ENCODE peak calls at places on chromosomes 13 and 19, in five cellular contexts. L is heart right ventricle, J is IMR-90, D is fibroblast of lung, B is upper lobe of right lung. A is an unnamed sample.

GRCh38 chr13:28324181-28324789 is 170.6 kb downstream of the FLT1 start:
- DNase-seq in J (peak; percentile 73), L (peak; percentile 81), D (peak; percentile 72), B (no peak), A (no peak)

GRCh38 chr13:58085819-58086218 is 454.3 kb downstream of the PCDH17 start:
- DNase-seq in D (no peak), B (no peak), L (no peak), J (no peak), A (no peak)

GRCh38 chr13:78958019-78958418 is 299.1 kb upstream of the OBI1 start:
- DNase-seq in D (no peak), B (no peak), J (no peak), L (no peak), A (no peak)

GRCh38 chr13:110518571-110518970 is 43.0 kb downstream of the RAB20 start:
- DNase-seq in D (no peak), J (no peak), B (no peak), L (no peak), A (no peak)

GRCh38 chr19:38686530-38686888 is 39.1 kb downstream of the ACTN4 start:
- DNase-seq in J (no peak), B (no peak), L (no peak), D (no peak), A (no peak)

GRCh38 chr19:50039968-50040367 is 14.2 kb downstream of the ZNF473 start:
- DNase-seq in L (no peak), J (peak; percentile 21), D (no peak), B (no peak), A (no peak)

GRCh38 chr13:20006206-20006605 is 47.7 kb downstream of the ZMYM2 start:
- DNase-seq in J (peak; percentile 81), L (no peak), D (peak; percentile 89), B (no peak), A (no peak)

GRCh38 chr19:34480971-34481821 is at the start of gene WTIP:
- DNase-seq in L (peak; percentile 86), D (peak; percentile 87), B (peak; percentile 89), J (peak; percentile 88), A (no peak)

GRCh38 chr19:51364200-51365106 is 1.7 kb downstream of the ETFB start:
- DNase-seq in B (no peak), D (no peak), L (no peak), J (no peak), A (no peak)

GRCh38 chr13:112744306-112745021 is 54.6 kb downstream of the ATP11A start:
- DNase-seq in D (peak; percentile 49), J (peak; percentile 63), B (peak; percentile 74), L (no peak), A (no peak)

GRCh38 chr13:65417953-65418352 is 1812.2 kb downstream of the PCDH9 start:
- DNase-seq in L (no peak), D (peak; percentile 3), B (no peak), J (no peak), A (no peak)

GRCh38 chr13:51034906-51035305 is 76.2 kb downstream of the C13orf42 start:
- DNase-seq in D (no peak), J (no peak), L (no peak), B (no peak), A (no peak)

GRCh38 chr13:51148952-51149573 is 38.0 kb upstream of the C13orf42 start:
- DNase-seq in J (peak; percentile 45), B (no peak), D (peak; percentile 68), L (peak; percentile 21), A (no peak)

GRCh38 chr19:54172413-54172763 is 572 bp downstream of the TMC4 start:
- DNase-seq in D (no peak), J (no peak), B (no peak), L (no peak), A (no peak)

GRCh38 chr19:4328243-4328990 is 10.2 kb downstream of the STAP2 start:
- DNase-seq in B (peak; percentile 96), L (peak; percentile 89), J (peak; percentile 74), D (peak; percentile 93), A (peak; percentile 94)

GRCh38 chr19:4326837-4327251 is 11.8 kb downstream of the STAP2 start:
- DNase-seq in L (no peak), J (no peak), B (no peak), D (no peak), A (no peak)

GRCh38 chr19:4327877-4328242 is 10.8 kb downstream of the STAP2 start:
- DNase-seq in L (no peak), B (no peak), D (no peak), J (no peak), A (no peak)

GRCh38 chr19:4326215-4326836 is 12.3 kb downstream of the STAP2 start:
- DNase-seq in J (no peak), B (no peak), L (no peak), D (no peak), A (no peak)

GRCh38 chr19:4327252-4327876 is 11.3 kb downstream of the STAP2 start:
- DNase-seq in L (peak; percentile 58), B (peak; percentile 84), D (peak; percentile 22), J (peak; percentile 13), A (peak; percentile 83)
- H3K4me3 ChIP-seq in L (peak overlapping the region; percentile 47), B (peak overlapping the region; percentile 39), D (no peak overlapping the region), J (no peak overlapping the region), A (peak overlapping the region; percentile 63)

DNA sequence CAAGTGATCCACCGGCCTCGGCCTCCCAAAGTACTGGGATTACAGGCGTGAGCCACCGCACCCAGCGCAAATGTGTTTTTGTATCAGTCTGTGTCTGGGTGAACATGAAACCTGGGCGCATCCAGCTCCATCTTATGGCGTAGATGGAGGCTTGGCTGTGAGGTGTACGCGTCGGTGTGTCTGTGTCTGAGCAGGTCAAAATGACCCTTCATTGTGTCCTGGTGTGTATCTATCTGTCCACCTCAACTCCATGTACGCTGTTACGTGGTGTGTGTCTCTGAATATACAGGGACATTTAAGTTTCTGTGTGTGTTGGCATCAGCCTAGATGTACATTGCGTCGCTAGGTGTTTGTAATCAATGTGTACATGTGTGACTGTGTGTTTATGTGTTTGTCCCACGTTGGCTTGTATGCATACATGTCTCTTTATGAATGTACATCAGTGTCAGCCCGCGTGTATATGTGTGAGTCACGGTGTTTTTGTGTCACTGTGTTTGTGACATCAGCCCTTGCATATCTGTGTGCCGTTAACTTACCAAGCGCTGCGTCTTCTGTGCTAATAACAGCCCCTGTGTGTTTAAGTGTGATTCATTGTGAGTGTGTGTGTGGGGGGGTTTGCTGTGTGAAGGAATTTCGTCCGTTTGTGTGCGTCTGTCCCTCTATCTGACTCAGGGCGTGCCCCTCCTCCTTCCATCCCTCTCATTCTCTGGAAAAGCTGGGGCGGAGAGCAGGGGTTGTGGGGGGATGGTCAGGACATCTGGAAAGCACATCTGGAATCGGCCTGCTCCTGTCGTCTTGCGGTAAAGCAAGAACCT is 6.4 kb downstream of the AXL start:
- DNase-seq in D (peak; percentile 99), J (peak; percentile 100), L (peak; percentile 68), B (no peak), A (peak; percentile 93)
- TF ChIP-seq CTCF in D (no peak), J (no peak), L (no peak), B (no peak), A (no peak)

GRCh38 chr19:35533201-35533821 is at the start of gene GAPDHS:
- DNase-seq in B (no peak), D (peak; percentile 26), L (no peak), J (peak; percentile 43), A (no peak)
- H3K4me3 ChIP-seq in B (no peak within 1 kb of the TSS), D (no peak within 1 kb of the TSS), L (no peak within 1 kb of the TSS), J (no peak within 1 kb of the TSS), A (peak within 1 kb of the TSS; percentile 28)

GRCh38 chr13:97021241-97021640 is 27.0 kb upstream of the OXGR1 start:
- DNase-seq in J (no peak), B (no peak), L (no peak), D (no peak), A (no peak)

GRCh38 chr13:97030705-97031452 is 36.6 kb upstream of the OXGR1 start:
- DNase-seq in D (peak; percentile 76), B (no peak), L (no peak), J (peak; percentile 61), A (no peak)

GRCh38 chr13:97028441-97029299 is 34.4 kb upstream of the OXGR1 start:
- DNase-seq in D (peak; percentile 58), L (peak; percentile 56), J (peak; percentile 40), B (no peak), A (no peak)

GRCh38 chr13:97026759-97027555 is 32.7 kb upstream of the OXGR1 start:
- DNase-seq in D (no peak), L (no peak), J (no peak), B (no peak), A (no peak)
- TF ChIP-seq CTCF in D (no peak), L (no peak), J (no peak), B (no peak), A (no peak)

GRCh38 chr13:114203536-114203935 is 24.5 kb downstream of the CFAP97D2 start:
- DNase-seq in J (no peak), D (no peak), L (no peak), B (no peak), A (no peak)

GRCh38 chr13:114202581-114202980 is 23.5 kb downstream of the CFAP97D2 start:
- DNase-seq in L (no peak), B (no peak), J (no peak), D (no peak), A (no peak)

GRCh38 chr13:114200673-114201005 is 21.6 kb downstream of the CFAP97D2 start:
- DNase-seq in L (no peak), D (peak; percentile 55), J (peak; percentile 19), B (no peak), A (no peak)

GRCh38 chr13:114198556-114198955 is 19.5 kb downstream of the CFAP97D2 start:
- DNase-seq in J (no peak), B (no peak), D (no peak), L (no peak), A (no peak)

GRCh38 chr13:114199961-114200672 is 21.1 kb downstream of the CFAP97D2 start:
- DNase-seq in L (no peak), B (no peak), D (no peak), J (no peak), A (no peak)
- H3K4me3 ChIP-seq in L (no peak overlapping the region), B (no peak overlapping the region), D (no peak overlapping the region), J (no peak overlapping the region), A (peak overlapping the region; percentile 3)

GRCh38 chr13:74575729-74576125 is 441.5 kb upstream of the KLF12 start:
- DNase-seq in J (peak; percentile 33), B (peak; percentile 71), L (peak; percentile 95), D (peak; percentile 68), A (peak; percentile 81)
- TF ChIP-seq CTCF in J (no peak), B (no peak), L (peak; percentile 8), D (no peak), A (no peak)

GRCh38 chr19:41877490-41877876 is 404 bp downstream of the CD79A start:
- DNase-seq in J (no peak), L (no peak), B (no peak), D (no peak), A (no peak)
- H3K4me3 ChIP-seq in J (no peak overlapping the region), L (no peak overlapping the region), B (no peak overlapping the region), D (no peak overlapping the region), A (no peak overlapping the region)

DNA sequence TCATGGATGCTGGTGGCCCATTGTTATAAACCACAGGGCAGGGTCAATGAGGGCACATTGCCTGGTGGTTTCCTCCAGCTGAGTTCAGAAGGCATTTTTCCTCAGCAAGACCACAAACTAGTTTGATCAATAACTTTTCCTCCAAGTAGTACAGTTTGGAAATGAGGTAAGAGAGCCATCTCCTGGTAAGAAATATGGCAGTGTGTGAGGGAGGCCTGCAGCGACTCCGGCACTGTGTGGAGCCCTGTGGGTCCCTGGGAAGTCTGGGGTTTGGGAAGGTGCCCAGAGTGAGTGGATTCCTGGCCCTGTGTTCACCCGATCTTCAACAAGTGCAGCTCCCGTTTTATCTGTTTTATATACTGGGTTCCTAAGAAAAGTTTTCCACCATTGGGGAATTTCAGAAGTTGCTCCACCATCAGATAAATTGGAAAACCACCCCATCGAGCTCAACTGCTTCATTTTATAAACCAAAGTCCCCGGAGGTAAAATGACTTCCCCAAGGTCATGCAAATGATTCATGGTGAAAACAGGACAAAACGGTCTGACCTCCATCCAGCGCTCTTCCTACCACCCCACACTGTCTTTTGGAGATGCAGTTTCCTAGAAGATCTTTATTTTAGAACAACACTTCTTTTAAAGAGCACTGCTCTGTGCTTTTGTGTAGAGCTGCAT is 148.4 kb downstream of the KATNAL1 start:
- DNase-seq in L (no peak), B (no peak), D (peak; percentile 68), J (peak; percentile 71), A (no peak)
- TF ChIP-seq CTCF in L (no peak), B (peak; percentile 16), D (peak; percentile 49), J (peak; percentile 69), A (no peak)